ENCODE peak calls at places on chromosome 12, in ten cellular contexts. I is transverse colon, W is RWPE2, S is cardiac muscle cell, V is astrocyte of the cerebellum, N is sigmoid colon, R is foreskin fibroblast, U is neural progenitor cell, H is GM12864, L is AG04449. B is an unnamed sample.

GRCh38 chr12:92696240-92696639 is 6.5 kb upstream of the PLEKHG7 start:
- DNase-seq in I (peak), W (no peak), S (no peak), V (peak), N (no peak), R (peak), U (no peak), H (no peak), L (no peak), B (peak)

GRCh38 chr12:122081697-122082221 is 3.2 kb downstream of the MLXIP start:
- DNase-seq in I (peak), W (no peak), S (no peak), V (no peak), N (peak), R (peak), U (no peak), H (peak), L (no peak), B (peak)

GRCh38 chr12:13097526-13097925 is 5.9 kb downstream of the GSG1 start:
- DNase-seq in I (no peak), W (no peak), S (no peak), V (no peak), N (no peak), R (no peak), U (no peak), H (no peak), L (no peak), B (no peak)

GRCh38 chr12:131950182-131950913 is 606 bp downstream of the EP400 start:
- DNase-seq in I (peak), W (no peak), S (peak), V (no peak), N (peak), R (no peak), U (peak), H (no peak), L (no peak), B (peak)

GRCh38 chr12:41092115-41092514 is 96.0 kb upstream of the PDZRN4 start:
- DNase-seq in I (no peak), W (no peak), S (no peak), V (no peak), N (no peak), R (no peak), U (no peak), H (no peak), L (no peak), B (no peak)

GRCh38 chr12:20460956-20461355 is 92.6 kb downstream of the PDE3A start:
- DNase-seq in I (no peak), W (no peak), S (no peak), V (no peak), N (no peak), R (no peak), U (no peak), H (no peak), L (no peak), B (no peak)

GRCh38 chr12:39990122-39991101 is 115.5 kb downstream of the SLC2A13 start:
- DNase-seq in I (peak), W (no peak), S (peak), V (no peak), N (peak), R (peak), U (peak), H (peak), L (no peak), B (peak)

GRCh38 chr12:62123721-62124203 is 136.4 kb upstream of the USP15 start:
- DNase-seq in I (peak), W (no peak), S (peak), V (peak), N (no peak), R (peak), U (peak), H (peak), L (peak), B (peak)

GRCh38 chr12:122203301-122203967 is at the start of gene B3GNT4:
- DNase-seq in I (peak), W (no peak), S (peak), V (no peak), N (no peak), R (peak), U (peak), H (no peak), L (no peak), B (peak)

GRCh38 chr12:15712823-15713663 is 76.1 kb downstream of the EPS8 start:
- DNase-seq in I (peak), W (no peak), S (no peak), V (no peak), N (peak), R (no peak), U (no peak), H (no peak), L (no peak), B (no peak)

GRCh38 chr12:108691995-108692808 is 39.1 kb downstream of the CORO1C start:
- DNase-seq in I (peak), W (no peak), S (peak), V (no peak), N (peak), R (no peak), U (peak), H (no peak), L (no peak), B (no peak)

GRCh38 chr12:50224026-50224692 is 57.0 kb upstream of the CERS5 start:
- DNase-seq in I (peak), W (no peak), S (no peak), V (no peak), N (no peak), R (no peak), U (peak), H (peak), L (no peak), B (no peak)

GRCh38 chr12:52810554-52810953 is 3.4 kb downstream of the KRT4 start:
- DNase-seq in I (no peak), W (no peak), S (no peak), V (no peak), N (no peak), R (no peak), U (no peak), H (no peak), L (no peak), B (no peak)

GRCh38 chr12:18747960-18748359 is 10.0 kb downstream of the CAPZA3 start:
- DNase-seq in I (no peak), W (no peak), S (peak), V (peak), N (no peak), R (peak), U (no peak), H (no peak), L (peak), B (peak)

GRCh38 chr12:116599285-116600122 is 40.3 kb downstream of the MAP1LC3B2 start:
- DNase-seq in I (peak), W (no peak), S (peak), V (peak), N (peak), R (peak), U (peak), H (no peak), L (no peak), B (peak)

GRCh38 chr12:52473738-52474137 is at the start of gene KRT6C:
- DNase-seq in I (no peak), W (no peak), S (no peak), V (no peak), N (no peak), R (no peak), U (no peak), H (no peak), L (no peak), B (no peak)

GRCh38 chr12:70264067-70264867 is 21.0 kb downstream of the CNOT2 start:
- DNase-seq in I (no peak), W (no peak), S (no peak), V (no peak), N (no peak), R (no peak), U (no peak), H (no peak), L (no peak), B (no peak)

GRCh38 chr12:94092516-94093241 is 55.7 kb upstream of the PLXNC1 start:
- DNase-seq in I (no peak), W (no peak), S (no peak), V (peak), N (peak), R (no peak), U (no peak), H (no peak), L (no peak), B (no peak)

GRCh38 chr12:48157889-48158370 is 615 bp upstream of the ASB8 start:
- DNase-seq in I (no peak), W (no peak), S (no peak), V (no peak), N (no peak), R (no peak), U (no peak), H (no peak), L (no peak), B (no peak)
- TF ChIP-seq CTCF in I (no peak), W (no peak), S (no peak), V (no peak), N (no peak), R (no peak), U (no peak), H (no peak), L (no peak), B (no peak)

DNA sequence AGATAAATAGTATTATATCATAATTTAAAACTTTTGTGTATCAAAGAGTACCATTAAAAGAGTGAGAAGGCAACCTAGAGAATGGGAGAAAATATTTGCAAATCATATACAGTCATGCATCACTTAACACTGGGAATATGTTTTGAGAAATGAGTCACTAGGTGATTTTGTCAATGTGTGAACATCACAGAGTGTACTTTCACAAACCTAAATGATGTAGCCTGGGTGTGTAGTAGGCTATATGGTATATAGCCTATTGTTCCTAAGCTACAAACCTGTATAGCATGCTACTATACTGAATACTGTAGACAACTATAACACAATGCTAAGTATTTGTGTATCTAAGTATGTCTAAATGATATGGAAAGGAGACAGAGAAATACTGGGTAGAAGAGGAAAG is 48.0 kb upstream of the ARID2 start:
- DNase-seq in I (no peak), W (no peak), S (no peak), V (no peak), N (no peak), R (no peak), U (no peak), H (no peak), L (no peak), B (no peak)
- TF ChIP-seq CTCF in I (no peak), W (no peak), S (no peak), V (no peak), N (no peak), R (no peak), U (no peak), H (no peak), L (no peak), B (no peak)

GRCh38 chr12:118714051-118714460 is 267.3 kb upstream of the SRRM4 start:
- DNase-seq in I (peak), W (no peak), S (peak), V (no peak), N (no peak), R (no peak), U (peak), H (peak), L (no peak), B (peak)
- TF ChIP-seq CTCF in I (no peak), W (peak), S (no peak), V (no peak), N (no peak), R (peak), U (peak), H (peak), L (no peak), B (peak)

GRCh38 chr12:51362307-51362706 is 15.8 kb upstream of the CELA1 start:
- DNase-seq in I (no peak), W (no peak), S (no peak), V (no peak), N (no peak), R (no peak), U (no peak), H (no peak), L (no peak), B (no peak)
- TF ChIP-seq CTCF in I (no peak), W (no peak), S (no peak), V (no peak), N (no peak), R (no peak), U (no peak), H (no peak), L (no peak), B (no peak)

GRCh38 chr12:97957109-97957508 is 494.5 kb downstream of the RMST start:
- DNase-seq in I (no peak), W (no peak), S (no peak), V (no peak), N (no peak), R (no peak), U (no peak), H (no peak), L (no peak), B (no peak)

GRCh38 chr12:97960225-97960624 is 497.6 kb downstream of the RMST start:
- DNase-seq in I (no peak), W (no peak), S (no peak), V (no peak), N (no peak), R (no peak), U (peak), H (no peak), L (no peak), B (no peak)

DNA sequence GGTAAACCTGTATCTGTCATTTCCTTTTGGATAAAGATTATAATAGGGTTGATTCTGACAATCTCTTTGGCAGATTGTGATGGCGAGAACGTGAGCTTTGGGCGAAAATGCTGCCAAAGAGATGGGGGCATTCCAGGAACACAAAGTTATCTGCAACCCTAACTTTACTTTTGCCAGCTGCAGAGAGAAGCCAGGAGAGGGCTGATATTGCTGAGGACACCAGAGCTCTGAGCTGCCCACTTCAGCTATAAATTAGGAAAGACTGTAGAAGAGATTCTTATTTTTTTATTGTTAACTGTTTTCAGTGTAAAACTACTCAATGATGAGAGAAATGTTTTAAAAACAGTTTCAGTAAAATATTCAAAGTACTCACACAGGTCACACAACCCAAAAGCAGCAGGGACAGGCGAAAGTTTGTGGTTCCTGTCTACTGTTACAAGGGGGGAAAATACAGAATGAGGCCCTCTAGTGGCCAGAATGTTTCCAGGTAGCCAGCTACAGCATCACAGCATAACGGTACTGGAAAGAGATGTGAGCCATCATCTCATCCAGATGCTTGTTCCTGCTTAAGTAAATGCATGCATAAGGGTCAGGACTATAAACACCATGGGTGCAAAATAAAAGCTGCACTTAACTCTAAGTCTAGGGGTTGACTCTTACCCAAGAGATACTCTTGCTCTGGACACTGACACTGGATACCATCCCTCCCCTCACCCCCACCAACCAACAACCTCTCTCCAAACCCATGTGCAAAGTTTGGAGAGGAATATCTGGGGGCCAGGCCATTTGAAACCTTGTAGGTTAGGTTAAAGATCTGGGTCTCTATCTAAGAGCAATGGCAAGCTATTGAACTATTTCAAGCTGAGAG is 498.4 kb downstream of the RMST start:
- DNase-seq in I (no peak), W (no peak), S (peak), V (no peak), N (no peak), R (no peak), U (peak), H (peak), L (no peak), B (no peak)
- TF ChIP-seq CTCF in I (no peak), W (peak), S (peak), V (peak), N (no peak), R (peak), U (peak), H (peak), L (peak), B (peak)

GRCh38 chr12:85642810-85643209 is 193.4 kb downstream of the RASSF9 start:
- DNase-seq in I (no peak), W (no peak), S (peak), V (no peak), N (no peak), R (peak), U (peak), H (no peak), L (peak), B (no peak)
- TF ChIP-seq CTCF in I (no peak), W (no peak), S (peak), V (no peak), N (no peak), R (peak), U (peak), H (no peak), L (peak), B (no peak)

GRCh38 chr12:103745962-103746361 is 95.1 kb downstream of the NT5DC3 start:
- DNase-seq in I (no peak), W (no peak), S (peak), V (no peak), N (no peak), R (no peak), U (peak), H (no peak), L (no peak), B (no peak)
- TF ChIP-seq CTCF in I (no peak), W (no peak), S (no peak), V (no peak), N (no peak), R (no peak), U (peak), H (no peak), L (no peak), B (no peak)